ENCODE peak calls at places on chromosomes 16 and 17, in ten cellular contexts. V, S, Y, H, K, G, F, O, N and Q are unnamed samples.
A peak's percentile ranks its signal among the peaks of the same experiment; 100 is the strongest.

GRCh38 chr16:2954647-2955381 is 9.3 kb upstream of the KREMEN2 start:
- DNase-seq in K (no peak), O (no peak), H (no peak), V (no peak), N (no peak), S (no peak), G (no peak), Y (no peak), F (no peak), Q (no peak)

GRCh38 chr16:84341533-84342295 is 26.6 kb upstream of the ATP2C2 start:
- DNase-seq in Y (no peak), H (no peak), F (no peak), S (no peak), K (no peak), N (no peak), O (no peak), V (no peak), G (no peak), Q (no peak)

GRCh38 chr17:2397247-2398171 is 3.4 kb downstream of the MNT start:
- DNase-seq in N (no peak), S (no peak), Y (no peak), G (no peak), V (no peak), H (no peak), K (no peak), O (no peak), F (no peak), Q (no peak)

GRCh38 chr16:57799619-57800212 is 2.6 kb downstream of the KIFC3 start:
- DNase-seq in N (no peak), V (no peak), Y (no peak), K (no peak), S (no peak), G (no peak), H (no peak), O (no peak), F (no peak), Q (no peak)

GRCh38 chr16:26705346-26705745 is 361.4 kb upstream of the C16orf82 start:
- DNase-seq in F (no peak), H (no peak), N (no peak), O (no peak), K (no peak), V (no peak), G (no peak), S (no peak), Y (no peak), Q (no peak)

GRCh38 chr17:18382441-18383078 is 5.0 kb downstream of the EVPLL start:
- DNase-seq in F (no peak), O (no peak), G (no peak), K (no peak), V (no peak), Y (no peak), H (no peak), N (no peak), S (no peak), Q (peak; percentile 0)

GRCh38 chr17:21211825-21212479 is 2.0 kb downstream of the TMEM11 start:
- DNase-seq in V (no peak), S (no peak), H (no peak), K (no peak), F (no peak), O (no peak), Y (no peak), N (no peak), G (no peak), Q (no peak)

GRCh38 chr16:84885024-84885910 is 65.5 kb downstream of the CRISPLD2 start:
- DNase-seq in H (no peak), Y (no peak), O (peak; percentile 56), V (no peak), F (peak; percentile 36), N (no peak), G (no peak), K (no peak), S (no peak), Q (no peak)

GRCh38 chr16:78444-79145 is 570 bp downstream of the MPG start:
- DNase-seq in V (no peak), Y (peak; percentile 24), G (peak; percentile 28), K (no peak), N (no peak), F (no peak), H (no peak), S (no peak), O (no peak), Q (peak; percentile 55)

GRCh38 chr16:47774661-47775060 is 313.5 kb downstream of the PHKB start:
- DNase-seq in G (no peak), N (no peak), F (no peak), V (no peak), K (no peak), H (no peak), S (no peak), O (no peak), Y (no peak), Q (no peak)

GRCh38 chr17:69428252-69428980 is 13.9 kb downstream of the MAP2K6 start:
- DNase-seq in K (no peak), N (no peak), V (no peak), F (no peak), O (no peak), S (no peak), Y (no peak), G (no peak), H (no peak), Q (no peak)